ENCODE peak calls at places on chromosomes 2 and 18, in four cellular contexts. W is stimulated activated naive B cell treated with anti-CD40 and anti-IgM and Interleukin-4, amounts not matched to agents 10 μg/mL and 1 μg/mL and 100 μg/mL, for 72 hours; P is astrocyte of the hippocampus; X is cardiac fibroblast. J is an unnamed sample.

GRCh38 chr2:74695663-74696062 is 41.6 kb downstream of the SEMA4F start:
- DNase-seq in W (no peak), P (no peak), X (no peak), J (no peak)

GRCh38 chr2:117855886-117856285 is 41.4 kb downstream of the DDX18 start:
- DNase-seq in W (no peak), P (no peak), X (no peak), J (no peak)

GRCh38 chr2:64391459-64391858 is 62.5 kb upstream of the LGALSL start:
- DNase-seq in W (no peak), P (no peak), X (no peak), J (no peak)

GRCh38 chr2:218343591-218343990 is 13.1 kb upstream of the CATIP start:
- DNase-seq in W (no peak), P (peak), X (peak), J (no peak)

GRCh38 chr2:30362468-30363081 is 84.5 kb upstream of the LCLAT1 start:
- DNase-seq in W (no peak), P (peak), X (no peak), J (no peak)

GRCh38 chr2:107364361-107364950 is 462.2 kb upstream of the RGPD4 start:
- DNase-seq in W (no peak), P (no peak), X (peak), J (no peak)

GRCh38 chr18:79404567-79404910 is 8.8 kb downstream of the NFATC1 start:
- DNase-seq in W (no peak), P (no peak), X (no peak), J (no peak)

GRCh38 chr2:174486614-174487535 is at the start of gene GPR155:
- DNase-seq in W (peak), P (peak), X (peak), J (peak)

GRCh38 chr2:128374001-128374710 is 55.5 kb upstream of the HS6ST1 start:
- DNase-seq in W (no peak), P (peak), X (peak), J (no peak)

GRCh38 chr18:27143580-27144287 is 41.4 kb downstream of the CHST9 start:
- DNase-seq in W (no peak), P (peak), X (no peak), J (no peak)

GRCh38 chr2:96148410-96149217 is 3.4 kb upstream of the DUSP2 start:
- DNase-seq in W (peak), P (peak), X (peak), J (peak)

GRCh38 chr2:229582151-229582550 is 132.2 kb downstream of the DNER start:
- DNase-seq in W (no peak), P (no peak), X (no peak), J (no peak)

GRCh38 chr18:79494936-79495335 is 99.2 kb downstream of the NFATC1 start:
- DNase-seq in W (no peak), P (no peak), X (no peak), J (no peak)

GRCh38 chr2:205701509-205701908 is 19.2 kb downstream of the NRP2 start:
- DNase-seq in W (no peak), P (no peak), X (no peak), J (no peak)

GRCh38 chr18:68699043-68699442 is 15.9 kb downstream of the TMX3 start:
- DNase-seq in W (no peak), P (no peak), X (peak), J (no peak)